ENCODE peak calls at places on chromosomes 11 and 22, in four cellular contexts. L is tibial artery, Z is tibial nerve, Q is neuronal stem cell. M is an unnamed sample. For H3K27me3 and H3K4me1, the result is how much of the 10 kb centered on the place peaks cover.

GRCh38 chr22:50310949-50311444 is 3.6 kb upstream of the PLXNB2 start:
- DNase-seq in Z (no peak), L (peak), Q (no peak), M (no peak)

GRCh38 chr11:67352546-67353316 is 615 bp downstream of the POLD4 start:
- DNase-seq in L (peak), Z (no peak), Q (no peak), M (no peak)

GRCh38 chr11:95933594-95933993 is 9.7 kb upstream of the MTMR2 start:
- DNase-seq in Z (no peak), Q (no peak), L (no peak), M (no peak)

GRCh38 chr11:74696488-74696887 is 34.7 kb downstream of the CHRDL2 start:
- DNase-seq in L (no peak), Q (no peak), Z (no peak), M (no peak)

GRCh38 chr11:17518366-17518765 is 25.9 kb downstream of the USH1C start:
- DNase-seq in Z (no peak), L (no peak), Q (no peak), M (no peak)

GRCh38 chr11:35539781-35540281 is 14.4 kb upstream of the PAMR1 start:
- DNase-seq in Z (peak), L (peak), Q (no peak), M (no peak)

GRCh38 chr11:35579557-35580396 is 38.5 kb upstream of the FJX1 start:
- DNase-seq in L (no peak), Z (peak), Q (no peak), M (no peak)

GRCh38 chr11:65442952-65443351 is 20.4 kb downstream of the NEAT1 start:
- DNase-seq in L (peak), Z (no peak), Q (no peak), M (no peak)

GRCh38 chr11:116073854-116074837 is 569.9 kb upstream of the CADM1 start:
- DNase-seq in Q (peak), Z (no peak), L (no peak), M (no peak)

GRCh38 chr11:10293423-10294288 is at the start of gene SBF2:
- DNase-seq in Q (peak), Z (peak), L (peak), M (peak)

GRCh38 chr22:43945632-43946390 is 9.4 kb upstream of the SAMM50 start:
- DNase-seq in Z (peak), L (no peak), Q (peak), M (peak)

GRCh38 chr11:117328414-117329010 is 858 bp downstream of the CEP164 start:
- DNase-seq in Q (no peak), Z (no peak), L (no peak), M (no peak)

GRCh38 chr11:82859746-82860145 is 40.5 kb downstream of the PRCP start:
- DNase-seq in Z (no peak), Q (no peak), L (no peak), M (no peak)

GRCh38 chr11:67504950-67505561 is at the start of gene PITPNM1:
- DNase-seq in L (peak), Q (peak), Z (peak), M (peak)

GRCh38 chr11:10459029-10459970 is 4.2 kb downstream of the AMPD3 start:
- DNase-seq in Z (no peak), Q (no peak), L (no peak), M (no peak)

GRCh38 chr11:57131080-57131790 is 50.5 kb upstream of the LRRC55 start:
- DNase-seq in Q (peak), Z (peak), L (no peak), M (peak)

GRCh38 chr11:66002648-66003225 is 434 bp downstream of the BANF1 start:
- DNase-seq in L (peak), Q (no peak), Z (peak), M (no peak)

GRCh38 chr11:78840190-78840589 is 265.5 kb upstream of the NARS2 start:
- DNase-seq in L (no peak), Z (no peak), Q (no peak), M (no peak)

GRCh38 chr11:33463059-33463458 is 205.9 kb downstream of the HIPK3 start:
- DNase-seq in Z (no peak), Q (no peak), L (no peak), M (no peak)
- H3K4me3 ChIP-seq in Z (no peak), Q (no peak), L (no peak), M (no peak)

DNA sequence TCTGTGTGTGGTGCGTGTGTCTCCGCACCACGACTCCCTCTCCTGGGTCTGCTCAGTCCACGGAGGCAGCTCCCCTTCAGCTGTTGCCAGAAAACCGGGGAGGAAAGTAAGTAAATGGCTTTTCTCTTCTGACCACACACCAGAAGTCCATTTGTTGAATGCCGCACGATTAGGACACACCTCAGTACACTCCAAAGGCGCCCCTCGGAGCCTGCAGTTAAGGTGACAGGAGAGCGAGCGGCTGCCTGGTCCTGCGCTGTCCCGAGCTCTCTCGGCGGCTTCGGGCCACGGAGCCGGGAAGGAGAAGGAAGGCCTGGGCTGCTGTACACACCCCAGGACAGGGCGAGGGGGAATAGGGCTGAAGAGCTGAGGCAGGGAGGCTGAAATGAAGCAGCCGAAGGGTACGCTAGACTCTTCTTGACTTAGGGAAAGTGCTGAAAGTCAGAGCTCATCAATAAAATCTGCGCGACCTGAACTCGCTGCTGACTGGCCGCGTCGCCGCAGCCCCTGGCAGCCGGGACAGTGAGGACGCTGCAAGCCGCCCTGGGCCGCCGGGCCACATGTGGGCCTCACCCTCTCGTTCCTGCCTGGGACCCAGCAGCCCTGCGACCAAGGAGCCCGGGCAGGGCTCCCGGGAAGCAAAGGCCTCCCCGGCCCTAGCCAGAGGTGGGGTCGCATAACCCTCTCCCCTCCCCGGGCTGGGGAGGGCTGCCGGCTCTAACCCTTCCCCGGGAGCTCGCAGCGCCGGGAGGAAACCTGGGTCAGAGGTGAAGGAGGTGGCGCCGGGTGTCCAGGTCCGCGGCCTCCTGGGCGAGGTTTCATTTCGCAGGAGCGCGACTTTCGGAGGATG is 1.5 kb upstream of the PAX6 start:
- DNase-seq in Z (no peak), Q (no peak), L (no peak), M (no peak)
- H3K27me3 ChIP-seq in Z (under half), Q (under half), L (under half), M (half or more)

GRCh38 chr11:27395556-27396258 is 32.7 kb upstream of the CCDC34 start:
- DNase-seq in Z (no peak), Q (no peak), L (no peak), M (no peak)
- H3K4me1 ChIP-seq in Z (half or more), Q (under half), L (under half), M (half or more)

GRCh38 chr22:32802291-32802826 is 854 bp downstream of the TIMP3 start:
- DNase-seq in Q (no peak), L (peak), Z (no peak), M (no peak)

GRCh38 chr22:32799516-32799915 is 2.0 kb upstream of the TIMP3 start:
- DNase-seq in Q (no peak), L (peak), Z (no peak), M (no peak)

GRCh38 chr22:32800158-32800557 is 1.3 kb upstream of the TIMP3 start:
- DNase-seq in Q (no peak), L (peak), Z (no peak), M (no peak)

GRCh38 chr22:32801436-32802290 is at the start of gene TIMP3:
- DNase-seq in Q (peak), L (peak), Z (peak), M (peak)

GRCh38 chr22:32801001-32801435 is 487 bp upstream of the TIMP3 start:
- DNase-seq in Z (no peak), L (no peak), Q (no peak), M (no peak)
- H3K4me3 ChIP-seq in Z (peak), L (peak), Q (no peak), M (peak)

GRCh38 chr11:31652528-31652927 is 143.0 kb downstream of the ELP4 start:
- DNase-seq in Z (no peak), L (no peak), Q (no peak), M (no peak)
- H3K27me3 ChIP-seq in Z (under half), L (under half), Q (under half), M (under half)

GRCh38 chr22:27231266-27231665 is 570.3 kb downstream of the MN1 start:
- DNase-seq in Z (no peak), L (peak), Q (no peak), M (no peak)
- H3K4me1 ChIP-seq in Z (under half), L (under half), Q (under half), M (under half)

DNA sequence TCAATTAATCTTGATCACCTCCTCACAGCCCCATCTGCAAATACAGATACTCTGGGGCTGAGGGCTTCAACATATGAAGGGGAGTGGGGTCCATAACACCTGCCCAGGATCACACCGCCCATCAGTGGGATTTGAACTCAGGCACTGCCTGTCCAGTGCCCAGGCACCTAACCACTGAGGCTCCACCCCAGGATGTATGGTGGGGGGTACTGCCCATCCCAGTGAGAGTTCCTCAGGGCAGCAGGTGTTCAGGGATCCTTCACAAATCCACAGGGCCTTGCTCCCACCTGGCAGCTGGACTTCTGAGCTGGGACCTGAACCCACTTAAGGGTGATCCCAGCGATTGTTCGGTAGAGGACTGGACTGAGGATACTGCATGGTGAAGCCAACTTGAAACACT is 33.2 kb downstream of the PRDM11 start:
- DNase-seq in Z (no peak), L (no peak), Q (no peak), M (no peak)
- H3K4me3 ChIP-seq in Z (peak), L (peak), Q (no peak), M (no peak)

GRCh38 chr11:119991669-119992068 is 146.2 kb downstream of the TRIM29 start:
- DNase-seq in L (no peak), Q (no peak), Z (no peak), M (no peak)
- H3K27me3 ChIP-seq in L (under half), Q (under half), Z (under half), M (under half)